ENCODE peak calls at places on chromosomes 13 and 19, in eight cellular contexts. D, B, M, W, L, T, A and G are unnamed samples.

GRCh38 chr13:105787518-105788085 is 747.9 kb downstream of the EFNB2 start:
- DNase-seq in T (no peak), A (no peak), W (no peak), M (no peak), B (no peak), D (no peak), L (no peak), G (no peak)

GRCh38 chr13:43304945-43305344 is 281.6 kb downstream of the DNAJC15 start:
- DNase-seq in T (no peak), L (no peak), W (no peak), B (no peak), M (no peak), D (no peak), A (no peak), G (no peak)

GRCh38 chr19:16342002-16342715 is 17.5 kb downstream of the KLF2 start:
- DNase-seq in B (no peak), L (no peak), W (no peak), A (no peak), D (no peak), M (no peak), T (no peak), G (no peak)

GRCh38 chr19:50324331-50324730 is 4.8 kb downstream of the KCNC3 start:
- DNase-seq in A (no peak), L (peak), T (no peak), W (no peak), D (no peak), M (no peak), B (no peak), G (no peak)

GRCh38 chr19:6510618-6511017 is 8.5 kb upstream of the TUBB4A start:
- DNase-seq in W (no peak), T (no peak), M (no peak), L (no peak), A (no peak), D (no peak), B (no peak), G (no peak)

GRCh38 chr19:49111218-49111998 is 2.8 kb upstream of the LIN7B start:
- DNase-seq in L (no peak), W (no peak), B (no peak), A (no peak), T (no peak), M (no peak), D (no peak), G (no peak)

GRCh38 chr13:109843695-109844094 is 57.3 kb upstream of the IRS2 start:
- DNase-seq in M (no peak), A (no peak), D (no peak), W (no peak), L (no peak), T (no peak), B (no peak), G (no peak)

GRCh38 chr19:14118165-14119051 is 846 bp upstream of the PRKACA start:
- DNase-seq in T (peak), D (peak), B (no peak), A (peak), M (peak), W (peak), L (peak), G (peak)

GRCh38 chr19:41023193-41023592 is 32.1 kb downstream of the CYP2B6 start:
- DNase-seq in T (no peak), M (no peak), B (no peak), L (no peak), D (no peak), W (no peak), A (no peak), G (peak)

GRCh38 chr13:111326981-111327642 is 6.7 kb downstream of the TEX29 start:
- DNase-seq in D (no peak), B (no peak), L (no peak), A (no peak), M (no peak), W (no peak), T (no peak), G (peak)

GRCh38 chr19:1893791-1894190 is 8.5 kb upstream of the ABHD17A start:
- DNase-seq in T (no peak), W (no peak), B (no peak), D (no peak), L (no peak), M (no peak), A (no peak), G (peak)

GRCh38 chr13:101434486-101434885 is 18.0 kb upstream of the ITGBL1 start:
- DNase-seq in W (no peak), M (no peak), D (no peak), T (no peak), A (no peak), L (no peak), B (no peak), G (no peak)

GRCh38 chr13:25920931-25921330 is 130.9 kb downstream of the SHISA2 start:
- DNase-seq in W (no peak), M (no peak), A (no peak), D (no peak), L (no peak), T (no peak), B (no peak), G (no peak)

GRCh38 chr13:33560722-33561121 is 257.2 kb upstream of the RFC3 start:
- DNase-seq in T (no peak), B (no peak), D (no peak), M (no peak), W (no peak), A (no peak), L (no peak), G (no peak)

GRCh38 chr13:51856998-51857397 is 4.8 kb upstream of the CCDC70 start:
- DNase-seq in A (no peak), B (no peak), L (no peak), T (no peak), M (no peak), D (no peak), W (no peak), G (no peak)

GRCh38 chr13:35984776-35985453 is 146.3 kb downstream of the DCLK1 start:
- DNase-seq in D (no peak), M (no peak), A (no peak), L (no peak), B (no peak), W (no peak), T (no peak), G (no peak)

GRCh38 chr19:50268046-50268445 is 61.1 kb downstream of the KCNC3 start:
- DNase-seq in L (no peak), A (no peak), T (no peak), M (no peak), D (no peak), B (no peak), W (no peak), G (no peak)

GRCh38 chr13:25301347-25302113 is at the start of gene NUP58:
- DNase-seq in M (peak), B (peak), T (peak), A (peak), L (peak), W (peak), D (peak), G (peak)

GRCh38 chr13:27170521-27171243 is 929 bp downstream of the USP12 start:
- DNase-seq in A (peak), T (peak), L (peak), W (no peak), D (no peak), B (no peak), M (no peak), G (no peak)

GRCh38 chr19:3071764-3072163 is 9.5 kb upstream of the TLE5 start:
- DNase-seq in L (no peak), M (no peak), B (no peak), W (no peak), D (no peak), T (no peak), A (no peak), G (no peak)

GRCh38 chr19:47730910-47731309 is 14.4 kb upstream of the NOP53 start:
- DNase-seq in L (no peak), W (no peak), D (no peak), B (no peak), A (no peak), T (no peak), M (no peak), G (no peak)

GRCh38 chr19:49489601-49490167 is 2.3 kb downstream of the RPL13A start:
- DNase-seq in M (no peak), L (no peak), D (no peak), A (no peak), T (no peak), B (no peak), W (no peak), G (no peak)

GRCh38 chr13:106344318-106344717 is 191.1 kb downstream of the EFNB2 start:
- DNase-seq in D (no peak), M (no peak), W (no peak), B (no peak), L (no peak), T (no peak), A (no peak), G (no peak)

GRCh38 chr13:83765796-83766195 is 116.5 kb downstream of the SLITRK1 start:
- DNase-seq in L (no peak), D (no peak), W (no peak), A (no peak), T (no peak), M (no peak), B (no peak), G (no peak)

GRCh38 chr13:72820898-72821279 is 39.0 kb downstream of the PIBF1 start:
- DNase-seq in T (no peak), L (no peak), D (no peak), B (no peak), M (no peak), W (no peak), A (no peak), G (no peak)

GRCh38 chr13:62544928-62545327 is 1129.3 kb upstream of the PCDH20 start:
- DNase-seq in B (no peak), L (no peak), A (no peak), T (no peak), D (no peak), M (no peak), W (no peak), G (no peak)
- TF ChIP-seq CTCF in B (no peak), L (no peak), A (no peak), T (no peak), D (no peak), M (no peak), W (no peak), G (no peak)

GRCh38 chr13:39326471-39326870 is 276.5 kb downstream of the LHFPL6 start:
- DNase-seq in T (peak), A (no peak), M (no peak), D (no peak), L (no peak), B (no peak), W (no peak), G (no peak)
- H3K27ac ChIP-seq in T (no peak), A (no peak), M (no peak), D (no peak), L (no peak), B (no peak), W (no peak), G (no peak)

GRCh38 chr19:55146078-55146647 is 2.8 kb downstream of the TNNT1 start:
- DNase-seq in B (no peak), L (no peak), A (no peak), M (no peak), D (no peak), T (no peak), W (no peak), G (no peak)
- H3K4me3 ChIP-seq in B (no peak), L (no peak), A (no peak), M (peak), D (no peak), T (no peak), W (peak), G (no peak)

DNA sequence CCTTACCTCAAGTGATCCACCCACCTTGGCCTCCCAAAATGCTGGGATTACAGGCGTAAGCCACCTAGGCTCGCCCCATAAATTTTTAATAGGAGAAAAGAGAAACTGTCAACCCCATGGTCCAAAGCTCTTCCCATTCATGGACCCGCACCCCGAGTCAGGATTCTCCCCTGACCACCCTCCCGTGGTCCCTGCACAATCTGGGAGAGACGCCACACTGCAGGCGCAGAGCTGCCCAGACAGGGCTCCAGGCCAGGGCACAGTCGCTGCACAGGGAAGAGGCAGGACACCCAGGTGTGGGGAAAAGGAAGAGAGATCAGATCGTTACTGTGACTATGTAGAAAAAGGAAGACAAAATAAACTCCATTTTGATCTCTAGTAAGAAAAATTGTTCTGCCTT is 54.5 kb downstream of the ZNF93 start:
- DNase-seq in L (no peak), A (no peak), W (no peak), B (no peak), D (no peak), T (no peak), M (no peak), G (no peak)
- TF ChIP-seq CTCF in L (no peak), A (no peak), W (no peak), B (no peak), D (no peak), T (no peak), M (no peak), G (no peak)

GRCh38 chr19:11421607-11422098 is 2.5 kb upstream of the RGL3 start:
- DNase-seq in T (no peak), A (peak), W (no peak), L (peak), B (peak), D (no peak), M (no peak), G (no peak)
- H3K27ac ChIP-seq in T (no peak), A (peak), W (peak), L (no peak), B (no peak), D (no peak), M (peak), G (peak)

GRCh38 chr13:81025091-81025490 is 684.2 kb upstream of the SPRY2 start:
- DNase-seq in A (no peak), W (no peak), T (no peak), D (no peak), B (no peak), M (no peak), L (no peak), G (no peak)
- H3K4me3 ChIP-seq in A (no peak), W (no peak), T (no peak), D (no peak), B (no peak), M (no peak), L (no peak), G (no peak)

GRCh38 chr13:37046062-37046461 is 13.4 kb downstream of the SUPT20H start:
- DNase-seq in W (no peak), D (no peak), T (no peak), A (no peak), M (no peak), L (no peak), B (no peak), G (no peak)

GRCh38 chr13:37047032-37047431 is 12.5 kb downstream of the SUPT20H start:
- DNase-seq in A (no peak), M (no peak), W (no peak), L (no peak), T (no peak), D (no peak), B (no peak), G (no peak)

GRCh38 chr13:37047846-37048245 is 11.6 kb downstream of the SUPT20H start:
- DNase-seq in W (no peak), M (no peak), B (no peak), A (no peak), T (no peak), D (no peak), L (no peak), G (no peak)

GRCh38 chr13:37049810-37050209 is 9.7 kb downstream of the SUPT20H start:
- DNase-seq in M (no peak), W (no peak), L (no peak), D (no peak), T (no peak), B (no peak), A (no peak), G (no peak)
- TF ChIP-seq CTCF in M (no peak), W (no peak), L (no peak), D (no peak), T (no peak), B (no peak), A (no peak), G (no peak)

GRCh38 chr19:45547211-45547770 is 37.3 kb downstream of the OPA3 start:
- DNase-seq in T (no peak), W (no peak), B (no peak), M (no peak), A (no peak), D (no peak), L (no peak), G (no peak)

GRCh38 chr19:45542234-45542668 is 35.0 kb downstream of the VASP start:
- DNase-seq in A (no peak), T (no peak), M (no peak), W (no peak), B (no peak), L (no peak), D (no peak), G (no peak)

GRCh38 chr19:45553464-45553863 is 31.1 kb downstream of the OPA3 start:
- DNase-seq in B (no peak), T (no peak), W (no peak), A (peak), L (no peak), D (no peak), M (no peak), G (no peak)

DNA sequence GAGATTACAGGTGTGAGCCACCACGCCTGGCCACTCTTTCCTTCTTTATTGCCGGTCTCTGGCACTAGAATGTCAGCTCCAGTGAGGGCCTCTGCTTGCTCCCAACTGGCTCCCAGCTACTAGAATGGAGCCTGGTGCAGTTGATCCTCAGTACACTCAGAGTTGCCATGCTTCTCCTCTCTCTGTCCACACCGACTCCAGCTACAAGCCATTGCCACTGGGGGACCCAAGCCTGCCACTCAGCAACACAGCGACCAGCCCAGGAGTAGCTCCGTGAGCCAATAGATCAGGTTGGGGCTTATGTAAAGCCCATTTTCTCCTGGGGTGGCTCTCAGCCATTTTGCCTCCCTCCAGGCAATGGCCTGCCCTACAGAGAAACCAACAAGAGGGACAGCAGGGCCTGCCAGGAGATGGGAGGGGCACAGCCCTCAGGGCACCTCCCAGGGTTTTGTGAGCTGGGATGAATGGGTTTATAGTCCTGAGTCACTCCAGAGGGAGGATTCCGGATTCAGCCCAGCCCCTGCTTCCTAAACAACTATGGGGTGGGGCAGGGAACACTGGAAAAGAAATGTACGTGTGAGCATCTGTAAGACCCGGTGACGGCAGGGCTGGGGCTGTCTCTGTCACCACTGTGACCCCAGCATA is 36.5 kb downstream of the OPA3 start:
- DNase-seq in M (no peak), D (peak), L (no peak), W (no peak), A (no peak), B (no peak), T (no peak), G (no peak)
- H3K27ac ChIP-seq in M (peak), D (no peak), L (peak), W (peak), A (no peak), B (no peak), T (peak), G (no peak)

GRCh38 chr19:19261350-19262189 is 11.5 kb downstream of the TM6SF2 start:
- DNase-seq in W (no peak), D (no peak), B (no peak), A (no peak), T (no peak), L (no peak), M (no peak), G (no peak)

GRCh38 chr19:19259741-19260140 is 13.4 kb downstream of the TM6SF2 start:
- DNase-seq in M (no peak), A (no peak), L (no peak), D (peak), T (no peak), W (no peak), B (peak), G (no peak)

GRCh38 chr19:19260417-19260816 is 12.7 kb downstream of the TM6SF2 start:
- DNase-seq in M (no peak), T (no peak), B (no peak), A (no peak), W (no peak), D (no peak), L (no peak), G (no peak)

GRCh38 chr19:19262190-19263057 is 10.7 kb downstream of the TM6SF2 start:
- DNase-seq in B (no peak), W (no peak), D (no peak), A (no peak), T (no peak), L (peak), M (no peak), G (no peak)

DNA sequence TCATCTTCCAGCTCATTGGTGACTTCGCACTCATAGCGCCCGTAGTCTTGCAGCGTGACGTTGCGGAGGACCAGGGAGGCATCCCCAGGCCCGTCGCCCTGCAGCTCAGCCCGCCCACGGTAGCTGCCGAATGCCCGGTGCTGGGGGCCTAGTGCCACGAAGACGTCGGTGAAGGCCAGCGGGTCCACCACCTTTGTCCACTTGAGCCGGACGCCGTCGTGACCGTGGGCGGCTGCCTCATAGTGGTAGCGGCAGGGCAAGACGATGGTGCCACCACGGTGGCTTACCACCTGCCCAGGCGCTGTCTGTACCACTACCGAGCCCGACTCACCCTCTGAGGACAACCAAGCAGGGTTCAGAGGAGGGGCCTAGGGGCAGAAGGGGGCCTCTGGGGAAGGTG is 12.3 kb downstream of the TM6SF2 start:
- DNase-seq in L (no peak), T (no peak), W (no peak), M (no peak), A (no peak), B (no peak), D (no peak), G (no peak)
- H3K4me3 ChIP-seq in L (no peak), T (no peak), W (peak), M (no peak), A (no peak), B (no peak), D (no peak), G (no peak)

DNA sequence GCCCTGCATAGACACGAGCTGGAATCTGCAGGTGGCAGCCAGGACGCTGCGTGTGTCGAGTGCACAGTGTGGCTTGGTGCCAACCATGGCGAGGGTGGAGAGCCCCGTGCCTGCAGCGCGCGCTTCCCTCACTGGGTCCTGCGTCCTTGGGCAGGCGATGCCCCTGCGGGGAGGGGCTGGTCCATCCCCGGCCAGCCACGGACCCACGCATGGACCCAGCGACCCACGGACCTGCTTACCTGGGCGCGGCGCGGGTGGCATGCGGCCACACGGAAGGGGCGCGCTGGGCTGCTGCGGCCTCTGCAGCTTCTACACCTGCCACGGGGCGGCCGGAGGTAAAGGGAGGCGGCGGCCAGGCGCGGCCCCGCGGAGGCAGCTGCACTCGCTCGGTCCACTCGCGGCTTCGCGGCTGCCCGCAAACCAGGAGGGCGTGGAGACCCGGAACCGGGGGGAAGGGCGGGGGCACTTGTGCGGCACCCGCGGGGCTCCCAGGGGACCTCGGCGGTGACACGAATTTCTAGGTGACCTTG is 569 bp upstream of the MCF2L start:
- DNase-seq in L (peak), M (no peak), A (peak), T (no peak), B (no peak), D (no peak), W (peak), G (no peak)
- TF ChIP-seq CTCF in L (no peak), M (peak), A (no peak), T (no peak), B (no peak), D (no peak), W (no peak), G (no peak)